ENCODE peak calls at places on chromosomes 12 and 14, in six cellular contexts. J is trophoblast cell, T is IMR-90, R is mesenchymal stem cell, A is H9, U is H1. G is an unnamed sample.

GRCh38 chr14:38405851-38406630 is 150.1 kb upstream of the CLEC14A start:
- DNase-seq in J (no peak), T (peak; percentile 66), R (peak; percentile 75), A (peak; percentile 39), U (no peak), G (peak; percentile 40)

GRCh38 chr12:9760699-9761406 is at the start of gene CD69:
- DNase-seq in J (peak; percentile 50), T (no peak), R (peak; percentile 65), A (no peak), U (no peak), G (no peak)

GRCh38 chr14:105375635-105376057 is 22.7 kb upstream of the TEX22 start:
- DNase-seq in J (no peak), T (peak; percentile 9), R (no peak), A (no peak), U (no peak), G (no peak)

GRCh38 chr12:73421832-73422231 is 1115.8 kb upstream of the ATXN7L3B start:
- DNase-seq in J (no peak), T (no peak), R (peak; percentile 46), A (no peak), U (no peak), G (no peak)

GRCh38 chr14:105090493-105091334 is 25.5 kb upstream of the GPR132 start:
- DNase-seq in J (peak; percentile 93), T (peak; percentile 62), R (peak; percentile 78), A (peak; percentile 91), U (peak; percentile 98), G (peak; percentile 81)

GRCh38 chr12:29591140-29592020 is 93.9 kb upstream of the OVCH1 start:
- DNase-seq in J (no peak), T (peak; percentile 24), R (peak; percentile 66), A (peak; percentile 78), U (peak; percentile 52), G (peak; percentile 12)

GRCh38 chr14:73743431-73743931 is 29.3 kb upstream of the PNMA1 start:
- DNase-seq in J (no peak), T (no peak), R (peak; percentile 79), A (peak; percentile 18), U (no peak), G (no peak)

GRCh38 chr12:121495746-121496145 is 85.1 kb downstream of the KDM2B start:
- DNase-seq in J (no peak), T (no peak), R (no peak), A (no peak), U (no peak), G (no peak)

GRCh38 chr12:95699579-95699978 is 91.0 kb downstream of the NTN4 start:
- DNase-seq in J (no peak), T (no peak), R (no peak), A (no peak), U (no peak), G (no peak)

GRCh38 chr14:37591311-37591940 is 3.6 kb downstream of the FOXA1 start:
- DNase-seq in J (no peak), T (no peak), R (peak; percentile 25), A (peak; percentile 84), U (peak; percentile 89), G (no peak)

GRCh38 chr14:76784881-76785280 is 23.6 kb downstream of the VASH1 start:
- DNase-seq in J (peak; percentile 77), T (peak; percentile 75), R (peak; percentile 87), A (peak; percentile 90), U (peak; percentile 91), G (peak; percentile 79)

GRCh38 chr12:127363392-127363791 is 903.6 kb upstream of the TMEM132C start:
- DNase-seq in J (no peak), T (no peak), R (no peak), A (peak; percentile 59), U (peak; percentile 60), G (peak; percentile 18)

GRCh38 chr14:100698066-100698465 is 28.6 kb upstream of the DLK1 start:
- DNase-seq in J (no peak), T (no peak), R (no peak), A (no peak), U (no peak), G (no peak)

GRCh38 chr12:63870838-63871237 is 26.3 kb downstream of the SRGAP1 start:
- DNase-seq in J (no peak), T (no peak), R (no peak), A (no peak), U (no peak), G (no peak)
- H3K18ac ChIP-seq in J (no peak overlapping the region), T (no peak overlapping the region), R (no peak overlapping the region), A (no peak overlapping the region), U (no peak overlapping the region), G (no peak overlapping the region)

GRCh38 chr12:46197876-46198275 is 71.0 kb downstream of the SLC38A1 start:
- DNase-seq in J (no peak), T (no peak), R (no peak), A (no peak), U (no peak), G (no peak)
- H4K91ac ChIP-seq in J (no peak overlapping the region), T (no peak overlapping the region), R (no peak overlapping the region), A (no peak overlapping the region), U (no peak overlapping the region), G (no peak overlapping the region)

DNA sequence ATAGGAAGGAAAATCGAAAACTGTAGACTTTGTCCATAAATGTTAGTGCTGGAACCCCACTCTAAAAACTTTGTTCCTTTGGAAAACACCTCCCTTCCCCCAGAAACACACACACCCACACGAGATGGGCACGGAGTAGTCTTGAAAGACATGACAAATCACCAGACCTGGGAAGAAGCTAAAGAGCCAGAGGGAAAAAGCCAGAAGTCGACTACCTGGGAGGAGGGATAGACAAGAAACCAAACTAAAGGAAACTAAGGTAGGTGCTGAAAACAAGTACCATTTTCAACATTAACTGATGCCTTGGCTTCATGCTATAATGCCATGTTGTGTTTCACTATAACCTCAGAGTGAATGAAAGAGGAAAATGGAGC is 899 bp upstream of the NANOG start:
- DNase-seq in J (no peak), T (no peak), R (no peak), A (no peak), U (no peak), G (no peak)
- H3K18ac ChIP-seq in J (no peak overlapping the region), T (no peak overlapping the region), R (no peak overlapping the region), A (peak overlapping the region; percentile 42), U (peak overlapping the region; percentile 65), G (no peak overlapping the region)

GRCh38 chr12:1610072-1610643 is 15.8 kb upstream of the FBXL14 start:
- DNase-seq in J (no peak), T (no peak), R (no peak), A (no peak), U (no peak), G (no peak)

GRCh38 chr12:1614360-1614759 is 14.7 kb upstream of the WNT5B start:
- DNase-seq in J (no peak), T (no peak), R (no peak), A (no peak), U (no peak), G (no peak)

GRCh38 chr12:1611775-1612174 is 17.3 kb upstream of the WNT5B start:
- DNase-seq in J (no peak), T (peak; percentile 95), R (peak; percentile 46), A (no peak), U (no peak), G (no peak)

GRCh38 chr12:1613860-1614259 is 15.2 kb upstream of the WNT5B start:
- DNase-seq in J (no peak), T (no peak), R (no peak), A (no peak), U (no peak), G (no peak)

GRCh38 chr12:1612196-1612595 is 16.8 kb upstream of the WNT5B start:
- DNase-seq in J (no peak), T (no peak), R (no peak), A (no peak), U (no peak), G (no peak)
- H4K91ac ChIP-seq in J (no peak overlapping the region), T (peak overlapping the region; percentile 14), R (no peak overlapping the region), A (no peak overlapping the region), U (no peak overlapping the region), G (no peak overlapping the region)

GRCh38 chr14:103543140-103543539 is 14.1 kb downstream of the TRMT61A start:
- DNase-seq in J (no peak), T (no peak), R (no peak), A (no peak), U (no peak), G (no peak)
- H3K18ac ChIP-seq in J (no peak overlapping the region), T (no peak overlapping the region), R (no peak overlapping the region), A (peak overlapping the region; percentile 31), U (peak overlapping the region; percentile 86), G (peak overlapping the region; percentile 93)

GRCh38 chr12:6520186-6520585 is 14.1 kb upstream of the GAPDH start:
- DNase-seq in J (no peak), T (no peak), R (no peak), A (no peak), U (no peak), G (no peak)
- H4K91ac ChIP-seq in J (no peak overlapping the region), T (no peak overlapping the region), R (no peak overlapping the region), A (no peak overlapping the region), U (no peak overlapping the region), G (no peak overlapping the region)

GRCh38 chr14:85252011-85252410 is 277.9 kb upstream of the FLRT2 start:
- DNase-seq in J (no peak), T (peak; percentile 65), R (no peak), A (no peak), U (no peak), G (no peak)

GRCh38 chr14:85257287-85257686 is 272.7 kb upstream of the FLRT2 start:
- DNase-seq in J (no peak), T (no peak), R (no peak), A (no peak), U (no peak), G (no peak)

GRCh38 chr14:85250369-85250768 is 279.6 kb upstream of the FLRT2 start:
- DNase-seq in J (no peak), T (no peak), R (no peak), A (peak; percentile 58), U (no peak), G (peak; percentile 48)

GRCh38 chr14:85248881-85249635 is 280.9 kb upstream of the FLRT2 start:
- DNase-seq in J (no peak), T (peak; percentile 11), R (no peak), A (no peak), U (no peak), G (no peak)

DNA sequence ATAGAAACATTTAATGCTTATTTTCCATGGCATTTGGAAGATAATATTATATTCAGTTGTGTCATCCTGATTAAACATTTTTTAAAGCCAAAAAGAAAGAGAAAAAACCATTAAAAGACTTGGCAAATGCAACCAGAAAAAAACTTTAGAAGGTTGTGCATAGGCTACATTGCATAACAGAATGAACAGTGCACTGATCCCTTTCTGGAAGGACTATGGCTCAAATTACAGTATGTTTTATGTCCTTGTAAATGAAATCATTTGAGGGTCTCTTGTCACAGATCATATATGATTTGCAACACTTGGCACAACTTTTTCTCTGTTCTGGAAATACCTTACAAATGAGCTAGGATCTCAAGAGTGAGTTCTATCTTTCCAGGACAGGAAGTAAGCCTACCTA is 275.2 kb upstream of the FLRT2 start:
- DNase-seq in J (no peak), T (no peak), R (no peak), A (no peak), U (no peak), G (no peak)
- H3K18ac ChIP-seq in J (no peak overlapping the region), T (no peak overlapping the region), R (no peak overlapping the region), A (no peak overlapping the region), U (no peak overlapping the region), G (no peak overlapping the region)

G was measured in neuronal stem cell.